ENCODE peak calls at places on chromosomes 12 and 14, in ten cellular contexts. One of them, this sample, is unnamed.

GRCh38 chr14:87102979-87103378 is 890.0 kb downstream of the GALC start:
- DNase-seq in foreskin fibroblast: peak; percentile 10
- DNase-seq in RWPE1: no peak
- DNase-seq in choroid plexus epithelial cell: no peak
- DNase-seq in PC-3: no peak
- DNase-seq in K562: no peak
- DNase-seq in body of pancreas: no peak
- DNase-seq in SK-N-SH: no peak
- DNase-seq in tibial artery: no peak
- DNase-seq in HFF-Myc: no peak
- DNase-seq in this sample: peak; percentile 36

GRCh38 chr12:96398422-96399080 is 1.7 kb downstream of the CDK17 start:
- DNase-seq in foreskin fibroblast: no peak
- DNase-seq in RWPE1: no peak
- DNase-seq in choroid plexus epithelial cell: peak; percentile 27
- DNase-seq in PC-3: peak; percentile 17
- DNase-seq in K562: no peak
- DNase-seq in body of pancreas: no peak
- DNase-seq in SK-N-SH: no peak
- DNase-seq in tibial artery: no peak
- DNase-seq in HFF-Myc: no peak
- DNase-seq in this sample: peak; percentile 49

GRCh38 chr12:13918883-13919282 is 62.5 kb downstream of the GRIN2B start:
- DNase-seq in foreskin fibroblast: no peak
- DNase-seq in RWPE1: no peak
- DNase-seq in choroid plexus epithelial cell: no peak
- DNase-seq in PC-3: no peak
- DNase-seq in K562: no peak
- DNase-seq in body of pancreas: no peak
- DNase-seq in SK-N-SH: no peak
- DNase-seq in tibial artery: no peak
- DNase-seq in HFF-Myc: no peak
- DNase-seq in this sample: no peak

GRCh38 chr14:78863143-78863542 is 693.0 kb downstream of the NRXN3 start:
- DNase-seq in foreskin fibroblast: peak; percentile 0
- DNase-seq in RWPE1: peak; percentile 36
- DNase-seq in choroid plexus epithelial cell: peak; percentile 49
- DNase-seq in PC-3: peak; percentile 45
- DNase-seq in K562: peak; percentile 34
- DNase-seq in body of pancreas: no peak
- DNase-seq in SK-N-SH: no peak
- DNase-seq in tibial artery: no peak
- DNase-seq in HFF-Myc: peak; percentile 5
- DNase-seq in this sample: peak; percentile 51

GRCh38 chr14:59576332-59577294 is at the start of gene CCDC175:
- DNase-seq in foreskin fibroblast: peak; percentile 30
- DNase-seq in RWPE1: peak; percentile 54
- DNase-seq in choroid plexus epithelial cell: peak; percentile 88
- DNase-seq in PC-3: peak; percentile 98
- DNase-seq in K562: peak; percentile 83
- DNase-seq in body of pancreas: peak; percentile 93
- DNase-seq in SK-N-SH: peak; percentile 89
- DNase-seq in tibial artery: peak; percentile 76
- DNase-seq in HFF-Myc: no peak
- DNase-seq in this sample: peak; percentile 67

GRCh38 chr14:103517626-103518415 is 4.8 kb downstream of the CKB start:
- DNase-seq in foreskin fibroblast: no peak
- DNase-seq in RWPE1: no peak
- DNase-seq in choroid plexus epithelial cell: no peak
- DNase-seq in PC-3: no peak
- DNase-seq in K562: no peak
- DNase-seq in body of pancreas: no peak
- DNase-seq in SK-N-SH: peak; percentile 57
- DNase-seq in tibial artery: no peak
- DNase-seq in HFF-Myc: no peak
- DNase-seq in this sample: no peak

GRCh38 chr12:101407438-101408345 is at the start of gene ARL1:
- DNase-seq in foreskin fibroblast: peak; percentile 85
- DNase-seq in RWPE1: peak; percentile 81
- DNase-seq in choroid plexus epithelial cell: peak; percentile 93
- DNase-seq in PC-3: peak; percentile 85
- DNase-seq in K562: peak; percentile 76
- DNase-seq in body of pancreas: peak; percentile 86
- DNase-seq in SK-N-SH: peak; percentile 89
- DNase-seq in tibial artery: peak; percentile 83
- DNase-seq in HFF-Myc: peak; percentile 52
- DNase-seq in this sample: peak; percentile 88

GRCh38 chr14:100268591-100269207 is 29.8 kb downstream of the YY1 start:
- DNase-seq in foreskin fibroblast: no peak
- DNase-seq in RWPE1: no peak
- DNase-seq in choroid plexus epithelial cell: peak; percentile 39
- DNase-seq in PC-3: no peak
- DNase-seq in K562: no peak
- DNase-seq in body of pancreas: no peak
- DNase-seq in SK-N-SH: no peak
- DNase-seq in tibial artery: no peak
- DNase-seq in HFF-Myc: no peak
- DNase-seq in this sample: peak; percentile 48

DNA sequence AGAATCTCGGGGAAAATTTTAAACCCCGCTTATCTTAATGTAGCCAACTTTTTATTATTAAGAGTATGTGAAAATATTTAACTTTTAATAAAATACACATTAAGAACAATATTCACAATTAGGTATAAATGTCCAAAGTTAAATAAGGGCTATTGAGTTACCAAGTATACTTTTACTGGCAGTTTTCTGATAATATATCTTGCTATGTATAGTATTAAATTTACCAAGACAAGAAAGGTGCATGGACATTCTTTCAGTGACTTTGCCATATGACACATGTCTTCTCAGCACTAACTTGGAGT is 115.4 kb downstream of the MON2 start:
- DNase-seq in foreskin fibroblast: no peak
- DNase-seq in RWPE1: no peak
- DNase-seq in choroid plexus epithelial cell: no peak
- DNase-seq in PC-3: no peak
- DNase-seq in K562: no peak
- DNase-seq in body of pancreas: no peak
- DNase-seq in SK-N-SH: no peak
- DNase-seq in tibial artery: no peak
- DNase-seq in HFF-Myc: no peak
- DNase-seq in this sample: no peak
- TF ChIP-seq CTCF in foreskin fibroblast: no peak
- TF ChIP-seq CTCF in RWPE1: peak; percentile 24
- TF ChIP-seq CTCF in choroid plexus epithelial cell: no peak
- TF ChIP-seq CTCF in PC-3: peak; percentile 2
- TF ChIP-seq CTCF in K562: no peak
- TF ChIP-seq CTCF in body of pancreas: no peak
- TF ChIP-seq CTCF in SK-N-SH: no peak
- TF ChIP-seq CTCF in tibial artery: no peak
- TF ChIP-seq CTCF in HFF-Myc: no peak
- TF ChIP-seq CTCF in this sample: no peak

DNA sequence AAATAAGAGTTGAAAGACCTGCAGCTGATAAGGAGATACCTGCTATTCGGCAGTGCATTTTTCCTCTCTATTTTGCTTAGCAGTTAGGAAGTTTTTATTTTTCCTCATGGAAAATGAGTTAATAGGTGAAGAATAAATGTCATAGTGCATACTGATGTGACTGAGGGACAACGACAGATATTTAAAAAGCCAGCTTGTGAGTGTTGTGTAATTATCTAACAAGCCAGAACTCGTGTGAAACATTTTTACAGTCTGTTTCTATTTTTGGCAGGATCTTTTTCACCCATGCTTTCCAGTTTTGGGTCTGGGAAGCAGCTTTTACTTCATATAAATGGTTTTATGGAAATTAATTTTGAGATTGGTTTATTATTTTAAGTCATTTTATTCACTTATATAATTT is 2.9 kb downstream of the FBXO34 start:
- DNase-seq in foreskin fibroblast: no peak
- DNase-seq in RWPE1: no peak
- DNase-seq in choroid plexus epithelial cell: no peak
- DNase-seq in PC-3: no peak
- DNase-seq in K562: no peak
- DNase-seq in body of pancreas: no peak
- DNase-seq in SK-N-SH: no peak
- DNase-seq in tibial artery: no peak
- DNase-seq in HFF-Myc: no peak
- DNase-seq in this sample: no peak
- TF ChIP-seq CTCF in foreskin fibroblast: no peak
- TF ChIP-seq CTCF in RWPE1: no peak
- TF ChIP-seq CTCF in choroid plexus epithelial cell: no peak
- TF ChIP-seq CTCF in PC-3: no peak
- TF ChIP-seq CTCF in K562: no peak
- TF ChIP-seq CTCF in body of pancreas: no peak
- TF ChIP-seq CTCF in SK-N-SH: no peak
- TF ChIP-seq CTCF in tibial artery: no peak
- TF ChIP-seq CTCF in HFF-Myc: no peak
- TF ChIP-seq CTCF in this sample: no peak

GRCh38 chr12:4866288-4866687 is 43.4 kb upstream of the KCNA1 start:
- DNase-seq in foreskin fibroblast: no peak
- DNase-seq in RWPE1: no peak
- DNase-seq in choroid plexus epithelial cell: no peak
- DNase-seq in PC-3: no peak
- DNase-seq in K562: no peak
- DNase-seq in body of pancreas: peak; percentile 9
- DNase-seq in SK-N-SH: no peak
- DNase-seq in tibial artery: no peak
- DNase-seq in HFF-Myc: no peak
- DNase-seq in this sample: no peak

GRCh38 chr12:4870423-4870822 is 39.3 kb upstream of the KCNA1 start:
- DNase-seq in foreskin fibroblast: no peak
- DNase-seq in RWPE1: no peak
- DNase-seq in choroid plexus epithelial cell: no peak
- DNase-seq in PC-3: no peak
- DNase-seq in K562: no peak
- DNase-seq in body of pancreas: no peak
- DNase-seq in SK-N-SH: no peak
- DNase-seq in tibial artery: no peak
- DNase-seq in HFF-Myc: no peak
- DNase-seq in this sample: no peak

GRCh38 chr12:4864575-4864974 is 45.1 kb upstream of the KCNA1 start:
- DNase-seq in foreskin fibroblast: no peak
- DNase-seq in RWPE1: no peak
- DNase-seq in choroid plexus epithelial cell: no peak
- DNase-seq in PC-3: no peak
- DNase-seq in K562: no peak
- DNase-seq in body of pancreas: no peak
- DNase-seq in SK-N-SH: no peak
- DNase-seq in tibial artery: no peak
- DNase-seq in HFF-Myc: no peak
- DNase-seq in this sample: no peak

GRCh38 chr12:4865246-4865645 is 44.5 kb upstream of the KCNA1 start:
- DNase-seq in foreskin fibroblast: no peak
- DNase-seq in RWPE1: no peak
- DNase-seq in choroid plexus epithelial cell: no peak
- DNase-seq in PC-3: no peak
- DNase-seq in K562: no peak
- DNase-seq in body of pancreas: no peak
- DNase-seq in SK-N-SH: no peak
- DNase-seq in tibial artery: no peak
- DNase-seq in HFF-Myc: no peak
- DNase-seq in this sample: no peak

DNA sequence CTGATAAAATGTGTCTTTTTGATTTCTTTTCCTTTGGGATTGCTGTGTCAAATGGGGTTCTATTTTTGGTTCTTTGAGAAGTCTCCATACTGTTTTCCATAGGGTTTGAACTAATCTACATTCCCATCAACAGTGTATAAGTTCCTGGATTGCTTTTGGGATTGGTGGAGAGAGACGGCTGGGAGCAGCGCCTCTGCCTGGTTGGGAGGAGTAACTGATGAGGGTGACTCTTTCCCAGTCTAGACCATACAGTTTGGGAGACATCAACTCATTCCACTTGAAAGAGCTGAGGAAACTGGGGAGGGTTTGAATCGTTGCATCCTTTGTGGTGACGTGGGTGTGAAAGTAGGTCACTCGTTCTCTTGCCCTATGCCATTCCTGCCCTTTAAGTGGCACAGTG is 42.3 kb upstream of the KCNA1 start:
- DNase-seq in foreskin fibroblast: no peak
- DNase-seq in RWPE1: no peak
- DNase-seq in choroid plexus epithelial cell: no peak
- DNase-seq in PC-3: no peak
- DNase-seq in K562: no peak
- DNase-seq in body of pancreas: no peak
- DNase-seq in SK-N-SH: no peak
- DNase-seq in tibial artery: no peak
- DNase-seq in HFF-Myc: no peak
- DNase-seq in this sample: no peak
- TF ChIP-seq CTCF in foreskin fibroblast: no peak
- TF ChIP-seq CTCF in RWPE1: no peak
- TF ChIP-seq CTCF in choroid plexus epithelial cell: no peak
- TF ChIP-seq CTCF in PC-3: no peak
- TF ChIP-seq CTCF in K562: no peak
- TF ChIP-seq CTCF in body of pancreas: no peak
- TF ChIP-seq CTCF in SK-N-SH: peak; percentile 7
- TF ChIP-seq CTCF in tibial artery: no peak
- TF ChIP-seq CTCF in HFF-Myc: no peak
- TF ChIP-seq CTCF in this sample: no peak

GRCh38 chr14:101888182-101888581 is 76.2 kb upstream of the DYNC1H1 start:
- DNase-seq in foreskin fibroblast: no peak
- DNase-seq in RWPE1: no peak
- DNase-seq in choroid plexus epithelial cell: no peak
- DNase-seq in PC-3: no peak
- DNase-seq in K562: no peak
- DNase-seq in body of pancreas: no peak
- DNase-seq in SK-N-SH: no peak
- DNase-seq in tibial artery: no peak
- DNase-seq in HFF-Myc: no peak
- DNase-seq in this sample: no peak

GRCh38 chr14:101882141-101882935 is 82.0 kb upstream of the DYNC1H1 start:
- DNase-seq in foreskin fibroblast: no peak
- DNase-seq in RWPE1: no peak
- DNase-seq in choroid plexus epithelial cell: no peak
- DNase-seq in PC-3: no peak
- DNase-seq in K562: no peak
- DNase-seq in body of pancreas: no peak
- DNase-seq in SK-N-SH: no peak
- DNase-seq in tibial artery: no peak
- DNase-seq in HFF-Myc: no peak
- DNase-seq in this sample: no peak

GRCh38 chr14:101887219-101887618 is 77.2 kb upstream of the DYNC1H1 start:
- DNase-seq in foreskin fibroblast: no peak
- DNase-seq in RWPE1: no peak
- DNase-seq in choroid plexus epithelial cell: no peak
- DNase-seq in PC-3: no peak
- DNase-seq in K562: no peak
- DNase-seq in body of pancreas: no peak
- DNase-seq in SK-N-SH: no peak
- DNase-seq in tibial artery: no peak
- DNase-seq in HFF-Myc: no peak
- DNase-seq in this sample: no peak

GRCh38 chr14:101884537-101885253 is 79.7 kb upstream of the DYNC1H1 start:
- DNase-seq in foreskin fibroblast: no peak
- DNase-seq in RWPE1: no peak
- DNase-seq in choroid plexus epithelial cell: no peak
- DNase-seq in PC-3: no peak
- DNase-seq in K562: peak; percentile 18
- DNase-seq in body of pancreas: no peak
- DNase-seq in SK-N-SH: no peak
- DNase-seq in tibial artery: no peak
- DNase-seq in HFF-Myc: no peak
- DNase-seq in this sample: no peak

DNA sequence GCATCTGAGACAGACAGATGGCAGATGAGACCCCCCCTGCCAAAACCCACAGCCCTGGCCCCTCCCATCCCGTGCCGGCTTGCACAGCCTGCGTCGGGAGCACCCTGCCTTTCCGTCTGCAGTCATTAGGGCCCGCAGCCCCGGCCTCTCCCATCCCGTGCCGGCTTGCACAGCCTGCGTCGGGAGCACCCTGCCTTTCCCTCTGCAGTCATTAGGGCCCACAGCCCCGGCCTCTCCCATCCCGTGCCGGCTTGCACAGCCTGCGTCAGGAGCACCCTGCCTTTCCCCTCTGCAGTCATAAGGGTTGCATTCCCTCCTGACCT is 79.2 kb upstream of the DYNC1H1 start:
- DNase-seq in foreskin fibroblast: no peak
- DNase-seq in RWPE1: no peak
- DNase-seq in choroid plexus epithelial cell: no peak
- DNase-seq in PC-3: no peak
- DNase-seq in K562: no peak
- DNase-seq in body of pancreas: no peak
- DNase-seq in SK-N-SH: no peak
- DNase-seq in tibial artery: no peak
- DNase-seq in HFF-Myc: no peak
- DNase-seq in this sample: no peak
- TF ChIP-seq CTCF in foreskin fibroblast: no peak
- TF ChIP-seq CTCF in RWPE1: no peak
- TF ChIP-seq CTCF in choroid plexus epithelial cell: no peak
- TF ChIP-seq CTCF in PC-3: no peak
- TF ChIP-seq CTCF in K562: no peak
- TF ChIP-seq CTCF in body of pancreas: no peak
- TF ChIP-seq CTCF in SK-N-SH: no peak
- TF ChIP-seq CTCF in tibial artery: no peak
- TF ChIP-seq CTCF in HFF-Myc: no peak
- TF ChIP-seq CTCF in this sample: no peak

This sample was measured in fibroblast of mammary gland.